ENCODE peak calls at places on chromosomes 3 and 15, in seven cellular contexts. One of them, this sample, is unnamed. For H3K9me3 and H3K36me3, the result is how much of the 10 kb centered on the place peaks cover.

GRCh38 chr3:127970966-127971592 is 56.0 kb downstream of the KBTBD12 start:
- DNase-seq in hepatocyte: peak
- DNase-seq in A673: peak
- DNase-seq in endothelial cell of umbilical vein: peak
- DNase-seq in GM23248: peak
- DNase-seq in neural progenitor cell: peak
- DNase-seq in cardiac muscle cell: peak
- DNase-seq in this sample: peak

GRCh38 chr3:55329849-55330248 is 157.3 kb downstream of the WNT5A start:
- DNase-seq in hepatocyte: peak
- DNase-seq in neural progenitor cell: no peak
- DNase-seq in GM23248: peak
- DNase-seq in cardiac muscle cell: no peak
- DNase-seq in A673: peak
- DNase-seq in endothelial cell of umbilical vein: no peak
- DNase-seq in this sample: peak

GRCh38 chr3:52022323-52023100 is 26.8 kb upstream of the RPL29 start:
- DNase-seq in cardiac muscle cell: peak
- DNase-seq in endothelial cell of umbilical vein: no peak
- DNase-seq in neural progenitor cell: peak
- DNase-seq in A673: no peak
- DNase-seq in hepatocyte: no peak
- DNase-seq in GM23248: peak
- DNase-seq in this sample: no peak

GRCh38 chr3:29644261-29644660 is 363.4 kb downstream of the RBMS3 start:
- DNase-seq in GM23248: peak
- DNase-seq in neural progenitor cell: no peak
- DNase-seq in endothelial cell of umbilical vein: no peak
- DNase-seq in cardiac muscle cell: no peak
- DNase-seq in hepatocyte: no peak
- DNase-seq in A673: no peak
- DNase-seq in this sample: no peak

GRCh38 chr3:64067510-64068346 is 44.4 kb upstream of the PSMD6 start:
- DNase-seq in neural progenitor cell: no peak
- DNase-seq in cardiac muscle cell: no peak
- DNase-seq in A673: no peak
- DNase-seq in GM23248: peak
- DNase-seq in endothelial cell of umbilical vein: no peak
- DNase-seq in hepatocyte: no peak
- DNase-seq in this sample: peak

GRCh38 chr15:90421527-90421926 is 33.5 kb downstream of the IQGAP1 start:
- DNase-seq in GM23248: no peak
- DNase-seq in cardiac muscle cell: no peak
- DNase-seq in neural progenitor cell: no peak
- DNase-seq in hepatocyte: no peak
- DNase-seq in endothelial cell of umbilical vein: no peak
- DNase-seq in A673: no peak
- DNase-seq in this sample: no peak

GRCh38 chr3:126340943-126341754 is 16.1 kb downstream of the KLF15 start:
- DNase-seq in A673: no peak
- DNase-seq in GM23248: no peak
- DNase-seq in neural progenitor cell: no peak
- DNase-seq in endothelial cell of umbilical vein: no peak
- DNase-seq in cardiac muscle cell: no peak
- DNase-seq in hepatocyte: no peak
- DNase-seq in this sample: no peak

GRCh38 chr3:100875239-100875638 is 118.0 kb downstream of the ABI3BP start:
- DNase-seq in cardiac muscle cell: no peak
- DNase-seq in neural progenitor cell: no peak
- DNase-seq in GM23248: peak
- DNase-seq in A673: peak
- DNase-seq in endothelial cell of umbilical vein: peak
- DNase-seq in hepatocyte: no peak
- DNase-seq in this sample: peak

GRCh38 chr3:66014641-66015040 is 24.1 kb downstream of the MAGI1 start:
- DNase-seq in neural progenitor cell: no peak
- DNase-seq in GM23248: no peak
- DNase-seq in hepatocyte: no peak
- DNase-seq in cardiac muscle cell: no peak
- DNase-seq in endothelial cell of umbilical vein: no peak
- DNase-seq in A673: no peak
- DNase-seq in this sample: no peak

GRCh38 chr3:83435173-83435572 is 1523.6 kb upstream of the CADM2 start:
- DNase-seq in A673: no peak
- DNase-seq in GM23248: no peak
- DNase-seq in hepatocyte: no peak
- DNase-seq in neural progenitor cell: peak
- DNase-seq in endothelial cell of umbilical vein: no peak
- DNase-seq in cardiac muscle cell: peak
- DNase-seq in this sample: no peak

GRCh38 chr15:69648215-69648614 is 195.6 kb downstream of the RPLP1 start:
- DNase-seq in endothelial cell of umbilical vein: no peak
- DNase-seq in neural progenitor cell: no peak
- DNase-seq in A673: peak
- DNase-seq in GM23248: peak
- DNase-seq in hepatocyte: peak
- DNase-seq in cardiac muscle cell: peak
- DNase-seq in this sample: no peak

GRCh38 chr15:69919816-69920215 is 177.9 kb downstream of the TLE3 start:
- DNase-seq in neural progenitor cell: peak
- DNase-seq in endothelial cell of umbilical vein: no peak
- DNase-seq in hepatocyte: no peak
- DNase-seq in cardiac muscle cell: peak
- DNase-seq in GM23248: no peak
- DNase-seq in A673: no peak
- DNase-seq in this sample: no peak

GRCh38 chr15:80996247-80996646 is 4.5 kb upstream of the TLNRD1 start:
- DNase-seq in endothelial cell of umbilical vein: no peak
- DNase-seq in cardiac muscle cell: no peak
- DNase-seq in hepatocyte: no peak
- DNase-seq in GM23248: no peak
- DNase-seq in neural progenitor cell: peak
- DNase-seq in A673: peak
- DNase-seq in this sample: no peak

GRCh38 chr3:178421069-178421468 is 115.2 kb upstream of the KCNMB2 start:
- DNase-seq in cardiac muscle cell: no peak
- DNase-seq in hepatocyte: no peak
- DNase-seq in GM23248: no peak
- DNase-seq in neural progenitor cell: no peak
- DNase-seq in endothelial cell of umbilical vein: no peak
- DNase-seq in A673: no peak
- DNase-seq in this sample: no peak

GRCh38 chr3:69770219-69770618 is 31.0 kb downstream of the MITF start:
- DNase-seq in endothelial cell of umbilical vein: peak
- DNase-seq in GM23248: peak
- DNase-seq in cardiac muscle cell: no peak
- DNase-seq in hepatocyte: no peak
- DNase-seq in neural progenitor cell: no peak
- DNase-seq in A673: no peak
- DNase-seq in this sample: no peak

GRCh38 chr15:66749841-66750575 is 48.0 kb downstream of the SMAD6 start:
- DNase-seq in A673: no peak
- DNase-seq in GM23248: peak
- DNase-seq in endothelial cell of umbilical vein: no peak
- DNase-seq in neural progenitor cell: no peak
- DNase-seq in hepatocyte: no peak
- DNase-seq in cardiac muscle cell: no peak
- DNase-seq in this sample: no peak

DNA sequence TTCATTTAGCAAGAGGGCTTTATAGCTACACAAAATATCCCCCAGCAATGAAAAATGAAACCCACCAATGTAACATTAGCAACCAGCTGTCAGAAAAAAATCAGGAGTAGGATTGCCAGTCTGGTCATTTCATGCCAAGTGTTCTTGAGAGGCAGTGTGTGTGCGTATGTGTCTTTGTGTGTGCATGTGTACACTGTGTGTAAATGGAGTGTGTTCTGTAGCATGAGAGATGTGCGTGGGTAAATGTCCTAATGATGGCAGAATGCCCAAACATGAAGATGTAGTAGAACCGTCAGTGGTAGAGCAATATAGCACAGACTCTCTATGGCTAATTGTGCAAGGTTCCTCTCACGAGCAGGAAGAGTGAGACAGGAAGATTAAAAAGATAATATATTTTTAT is 1038.9 kb downstream of the IGSF11 start:
- DNase-seq in A673: no peak
- DNase-seq in neural progenitor cell: no peak
- DNase-seq in GM23248: peak
- DNase-seq in endothelial cell of umbilical vein: no peak
- DNase-seq in cardiac muscle cell: no peak
- DNase-seq in hepatocyte: no peak
- DNase-seq in this sample: no peak
- H3K4me3 ChIP-seq in A673: no peak
- H3K4me3 ChIP-seq in neural progenitor cell: peak
- H3K4me3 ChIP-seq in GM23248: peak
- H3K4me3 ChIP-seq in endothelial cell of umbilical vein: no peak
- H3K4me3 ChIP-seq in cardiac muscle cell: peak
- H3K4me3 ChIP-seq in hepatocyte: no peak
- H3K4me3 ChIP-seq in this sample: peak

GRCh38 chr15:23594252-23594770 is 28.8 kb downstream of the MKRN3 start:
- DNase-seq in endothelial cell of umbilical vein: no peak
- DNase-seq in cardiac muscle cell: no peak
- DNase-seq in A673: no peak
- DNase-seq in hepatocyte: no peak
- DNase-seq in GM23248: no peak
- DNase-seq in neural progenitor cell: no peak
- DNase-seq in this sample: no peak

GRCh38 chr15:23588268-23588667 is 22.8 kb downstream of the MKRN3 start:
- DNase-seq in neural progenitor cell: no peak
- DNase-seq in cardiac muscle cell: no peak
- DNase-seq in GM23248: no peak
- DNase-seq in A673: no peak
- DNase-seq in endothelial cell of umbilical vein: no peak
- DNase-seq in hepatocyte: no peak
- DNase-seq in this sample: no peak

GRCh38 chr15:23589012-23589411 is 23.5 kb downstream of the MKRN3 start:
- DNase-seq in hepatocyte: no peak
- DNase-seq in endothelial cell of umbilical vein: no peak
- DNase-seq in A673: no peak
- DNase-seq in cardiac muscle cell: no peak
- DNase-seq in neural progenitor cell: no peak
- DNase-seq in GM23248: no peak
- DNase-seq in this sample: no peak
- H3K9me3 ChIP-seq in hepatocyte: under half
- H3K9me3 ChIP-seq in endothelial cell of umbilical vein: under half
- H3K9me3 ChIP-seq in A673: under half
- H3K9me3 ChIP-seq in cardiac muscle cell: under half
- H3K9me3 ChIP-seq in neural progenitor cell: under half
- H3K9me3 ChIP-seq in GM23248: under half
- H3K9me3 ChIP-seq in this sample: under half

GRCh38 chr3:42188365-42188764 is 77.6 kb downstream of the CCK start:
- DNase-seq in A673: no peak
- DNase-seq in GM23248: no peak
- DNase-seq in hepatocyte: no peak
- DNase-seq in endothelial cell of umbilical vein: peak
- DNase-seq in cardiac muscle cell: no peak
- DNase-seq in neural progenitor cell: no peak
- DNase-seq in this sample: no peak
- H3K36me3 ChIP-seq in A673: under half
- H3K36me3 ChIP-seq in GM23248: under half
- H3K36me3 ChIP-seq in hepatocyte: under half
- H3K36me3 ChIP-seq in endothelial cell of umbilical vein: under half
- H3K36me3 ChIP-seq in cardiac muscle cell: under half
- H3K36me3 ChIP-seq in neural progenitor cell: under half
- H3K36me3 ChIP-seq in this sample: under half

GRCh38 chr3:194351080-194351672 is at the start of gene CPN2:
- DNase-seq in hepatocyte: no peak
- DNase-seq in neural progenitor cell: no peak
- DNase-seq in GM23248: no peak
- DNase-seq in endothelial cell of umbilical vein: no peak
- DNase-seq in A673: no peak
- DNase-seq in cardiac muscle cell: no peak
- DNase-seq in this sample: no peak
- H3K4me3 ChIP-seq in hepatocyte: no peak
- H3K4me3 ChIP-seq in neural progenitor cell: no peak
- H3K4me3 ChIP-seq in GM23248: no peak
- H3K4me3 ChIP-seq in endothelial cell of umbilical vein: no peak
- H3K4me3 ChIP-seq in A673: no peak
- H3K4me3 ChIP-seq in cardiac muscle cell: no peak
- H3K4me3 ChIP-seq in this sample: no peak

DNA sequence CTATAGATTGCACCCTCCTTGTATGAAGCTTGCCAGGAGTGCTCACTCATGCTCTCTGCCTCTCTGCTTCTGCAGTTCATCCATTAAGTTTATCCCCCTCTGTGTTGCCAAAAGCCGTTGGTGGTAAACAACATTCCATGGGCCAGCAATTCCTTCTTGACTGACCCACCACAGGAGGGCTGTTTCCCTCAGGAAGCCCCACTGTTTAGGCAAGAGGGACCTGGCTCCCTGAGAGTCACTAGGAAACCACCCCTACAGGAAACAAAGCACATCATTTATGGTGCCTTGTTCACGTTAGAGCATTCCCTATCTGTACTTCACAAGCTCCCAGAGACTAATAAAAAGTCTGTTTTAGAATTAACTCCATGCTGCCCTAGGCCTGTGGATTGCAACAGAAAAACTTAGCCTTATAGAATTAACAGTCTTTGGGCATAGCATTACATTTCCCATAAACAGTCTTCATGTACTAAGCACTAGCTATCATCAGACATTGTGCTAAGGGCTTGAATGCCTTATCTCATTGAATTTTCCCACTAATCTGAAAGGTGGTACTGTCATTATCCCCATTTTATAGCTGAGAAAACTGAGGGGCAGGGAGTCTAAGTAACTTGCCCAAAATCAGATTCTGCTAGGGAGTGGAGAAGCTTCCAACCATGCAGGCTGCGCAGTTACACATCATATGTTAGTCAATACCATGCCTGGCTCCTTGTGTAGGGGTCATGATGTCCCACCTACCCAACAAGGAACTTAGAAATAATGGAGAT is 149.9 kb downstream of the SHQ1 start:
- DNase-seq in GM23248: no peak
- DNase-seq in hepatocyte: no peak
- DNase-seq in A673: peak
- DNase-seq in cardiac muscle cell: no peak
- DNase-seq in neural progenitor cell: peak
- DNase-seq in endothelial cell of umbilical vein: peak
- DNase-seq in this sample: peak
- H3K9me3 ChIP-seq in GM23248: under half
- H3K9me3 ChIP-seq in hepatocyte: under half
- H3K9me3 ChIP-seq in A673: under half
- H3K9me3 ChIP-seq in cardiac muscle cell: under half
- H3K9me3 ChIP-seq in neural progenitor cell: under half
- H3K9me3 ChIP-seq in endothelial cell of umbilical vein: under half
- H3K9me3 ChIP-seq in this sample: under half

DNA sequence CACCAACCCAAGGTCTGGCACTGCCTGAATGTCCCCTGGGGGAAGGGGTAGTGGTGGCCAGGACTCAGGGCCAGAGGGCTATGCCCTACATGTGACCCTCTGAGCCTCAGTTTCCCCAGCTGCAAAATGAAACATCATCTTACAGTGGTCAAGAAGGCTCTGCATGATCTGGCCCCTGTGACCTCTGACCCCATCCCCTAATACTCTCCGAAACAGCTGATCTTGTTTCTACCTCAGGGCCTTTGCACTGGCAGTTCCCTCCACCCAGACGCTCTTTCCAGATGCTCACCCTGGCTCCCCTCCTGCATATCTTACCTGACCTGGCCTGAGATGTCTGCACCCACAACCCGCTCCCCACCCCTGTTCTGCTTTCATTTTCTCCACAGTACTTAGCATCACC is 21.8 kb downstream of the PLXND1 start:
- DNase-seq in neural progenitor cell: no peak
- DNase-seq in GM23248: no peak
- DNase-seq in hepatocyte: no peak
- DNase-seq in cardiac muscle cell: no peak
- DNase-seq in A673: no peak
- DNase-seq in endothelial cell of umbilical vein: no peak
- DNase-seq in this sample: no peak
- H3K36me3 ChIP-seq in neural progenitor cell: under half
- H3K36me3 ChIP-seq in GM23248: under half
- H3K36me3 ChIP-seq in hepatocyte: under half
- H3K36me3 ChIP-seq in cardiac muscle cell: under half
- H3K36me3 ChIP-seq in A673: under half
- H3K36me3 ChIP-seq in endothelial cell of umbilical vein: half or more
- H3K36me3 ChIP-seq in this sample: under half

This sample was measured in MG63.